ENCODE peak calls at places on chromosomes 5 and 9, in six cellular contexts. One of them, this sample, is unnamed.

GRCh38 chr9:27005491-27005890 is at the start of gene LRRC19:
- DNase-seq in H1: no peak
- DNase-seq in GM12878: no peak
- DNase-seq in K562: no peak
- DNase-seq in HepG2: no peak
- DNase-seq in WTC11: no peak
- DNase-seq in this sample: no peak

GRCh38 chr9:133775951-133776905 is 38.1 kb upstream of the SARDH start:
- DNase-seq in H1: no peak
- DNase-seq in GM12878: no peak
- DNase-seq in K562: no peak
- DNase-seq in HepG2: no peak
- DNase-seq in WTC11: no peak
- DNase-seq in this sample: no peak

GRCh38 chr5:124906339-124907097 is 160.1 kb upstream of the ZNF608 start:
- DNase-seq in H1: no peak
- DNase-seq in GM12878: no peak
- DNase-seq in K562: no peak
- DNase-seq in HepG2: peak
- DNase-seq in WTC11: peak
- DNase-seq in this sample: no peak

GRCh38 chr9:109811876-109812275 is 31.9 kb downstream of the PALM2AKAP2 start:
- DNase-seq in H1: no peak
- DNase-seq in GM12878: no peak
- DNase-seq in K562: no peak
- DNase-seq in HepG2: no peak
- DNase-seq in WTC11: no peak
- DNase-seq in this sample: no peak

GRCh38 chr5:109195667-109196066 is 214.1 kb downstream of the PJA2 start:
- DNase-seq in H1: no peak
- DNase-seq in GM12878: no peak
- DNase-seq in K562: no peak
- DNase-seq in HepG2: no peak
- DNase-seq in WTC11: no peak
- DNase-seq in this sample: no peak

GRCh38 chr9:88932766-88933165 is 58.5 kb upstream of the S1PR3 start:
- DNase-seq in H1: peak
- DNase-seq in GM12878: no peak
- DNase-seq in K562: peak
- DNase-seq in HepG2: no peak
- DNase-seq in WTC11: peak
- DNase-seq in this sample: no peak

GRCh38 chr9:27353405-27354229 is 56.7 kb upstream of the EQTN start:
- DNase-seq in H1: peak
- DNase-seq in GM12878: peak
- DNase-seq in K562: no peak
- DNase-seq in HepG2: no peak
- DNase-seq in WTC11: no peak
- DNase-seq in this sample: no peak

GRCh38 chr5:149837680-149838269 is 106.8 kb downstream of the PDE6A start:
- DNase-seq in H1: peak
- DNase-seq in GM12878: no peak
- DNase-seq in K562: peak
- DNase-seq in HepG2: peak
- DNase-seq in WTC11: peak
- DNase-seq in this sample: peak

GRCh38 chr9:3980771-3981170 is 319.1 kb downstream of the GLIS3 start:
- DNase-seq in H1: no peak
- DNase-seq in GM12878: no peak
- DNase-seq in K562: no peak
- DNase-seq in HepG2: no peak
- DNase-seq in WTC11: no peak
- DNase-seq in this sample: no peak

GRCh38 chr9:26296910-26297309 is 595.7 kb downstream of the CAAP1 start:
- DNase-seq in H1: no peak
- DNase-seq in GM12878: no peak
- DNase-seq in K562: no peak
- DNase-seq in HepG2: no peak
- DNase-seq in WTC11: no peak
- DNase-seq in this sample: no peak

GRCh38 chr5:147855774-147856069 is 22.8 kb upstream of the SCGB3A2 start:
- DNase-seq in H1: no peak
- DNase-seq in GM12878: no peak
- DNase-seq in K562: no peak
- DNase-seq in HepG2: no peak
- DNase-seq in WTC11: no peak
- DNase-seq in this sample: no peak

GRCh38 chr9:95435074-95435728 is 81.6 kb downstream of the PTCH1 start:
- DNase-seq in H1: no peak
- DNase-seq in GM12878: no peak
- DNase-seq in K562: peak
- DNase-seq in HepG2: no peak
- DNase-seq in WTC11: no peak
- DNase-seq in this sample: no peak

GRCh38 chr5:15105799-15106393 is 234.3 kb upstream of the ANKH start:
- DNase-seq in H1: peak
- DNase-seq in GM12878: no peak
- DNase-seq in K562: peak
- DNase-seq in HepG2: peak
- DNase-seq in WTC11: peak
- DNase-seq in this sample: peak

GRCh38 chr9:93480728-93481324 is 27.4 kb upstream of the FAM120AOS start:
- DNase-seq in H1: no peak
- DNase-seq in GM12878: no peak
- DNase-seq in K562: no peak
- DNase-seq in HepG2: no peak
- DNase-seq in WTC11: no peak
- DNase-seq in this sample: no peak

GRCh38 chr9:93477397-93477796 is 24.0 kb upstream of the FAM120AOS start:
- DNase-seq in H1: no peak
- DNase-seq in GM12878: no peak
- DNase-seq in K562: no peak
- DNase-seq in HepG2: no peak
- DNase-seq in WTC11: no peak
- DNase-seq in this sample: no peak

GRCh38 chr9:93476924-93477323 is 23.5 kb upstream of the FAM120AOS start:
- DNase-seq in H1: no peak
- DNase-seq in GM12878: no peak
- DNase-seq in K562: no peak
- DNase-seq in HepG2: no peak
- DNase-seq in WTC11: no peak
- DNase-seq in this sample: no peak

GRCh38 chr9:93480262-93480661 is 26.9 kb upstream of the FAM120AOS start:
- DNase-seq in H1: no peak
- DNase-seq in GM12878: no peak
- DNase-seq in K562: no peak
- DNase-seq in HepG2: no peak
- DNase-seq in WTC11: no peak
- DNase-seq in this sample: no peak

DNA sequence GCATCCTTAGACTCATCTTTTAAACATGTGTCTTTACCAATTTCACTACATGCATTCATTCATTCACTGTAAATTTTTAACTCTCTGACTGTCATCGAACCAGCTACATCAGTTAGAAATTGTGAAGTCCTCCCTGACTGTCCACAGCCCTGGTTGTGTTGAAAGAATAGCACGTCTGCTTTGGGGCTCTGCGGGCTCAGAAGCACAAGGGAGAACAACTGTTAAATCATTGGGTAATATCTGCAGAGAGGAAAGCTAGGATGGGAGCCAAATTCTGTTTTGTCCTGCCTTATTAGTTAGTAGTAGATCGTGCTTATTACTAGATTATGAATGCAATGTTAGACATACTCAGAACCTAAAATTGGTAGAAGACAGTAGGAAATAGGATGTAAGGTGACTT is 26.3 kb upstream of the FAM120AOS start:
- DNase-seq in H1: no peak
- DNase-seq in GM12878: no peak
- DNase-seq in K562: no peak
- DNase-seq in HepG2: no peak
- DNase-seq in WTC11: no peak
- DNase-seq in this sample: no peak
- TF ChIP-seq ATF3 in H1: no peak
- TF ChIP-seq ATF3 in GM12878: no peak
- TF ChIP-seq ATF3 in K562: no peak
- TF ChIP-seq ATF3 in HepG2: no peak
- TF ChIP-seq ATF3 in WTC11: no peak
- TF ChIP-seq ATF3 in this sample: no peak

GRCh38 chr5:72233835-72234234 is 86.2 kb downstream of the MRPS27 start:
- DNase-seq in H1: no peak
- DNase-seq in GM12878: no peak
- DNase-seq in K562: no peak
- DNase-seq in HepG2: no peak
- DNase-seq in WTC11: no peak
- DNase-seq in this sample: no peak

GRCh38 chr5:72234898-72235297 is 85.1 kb downstream of the MRPS27 start:
- DNase-seq in H1: no peak
- DNase-seq in GM12878: no peak
- DNase-seq in K562: no peak
- DNase-seq in HepG2: no peak
- DNase-seq in WTC11: no peak
- DNase-seq in this sample: peak

GRCh38 chr5:72237415-72237814 is 82.6 kb downstream of the MRPS27 start:
- DNase-seq in H1: no peak
- DNase-seq in GM12878: no peak
- DNase-seq in K562: peak
- DNase-seq in HepG2: no peak
- DNase-seq in WTC11: no peak
- DNase-seq in this sample: no peak

GRCh38 chr5:72234265-72234700 is 85.8 kb downstream of the MRPS27 start:
- DNase-seq in H1: no peak
- DNase-seq in GM12878: peak
- DNase-seq in K562: peak
- DNase-seq in HepG2: no peak
- DNase-seq in WTC11: no peak
- DNase-seq in this sample: no peak

DNA sequence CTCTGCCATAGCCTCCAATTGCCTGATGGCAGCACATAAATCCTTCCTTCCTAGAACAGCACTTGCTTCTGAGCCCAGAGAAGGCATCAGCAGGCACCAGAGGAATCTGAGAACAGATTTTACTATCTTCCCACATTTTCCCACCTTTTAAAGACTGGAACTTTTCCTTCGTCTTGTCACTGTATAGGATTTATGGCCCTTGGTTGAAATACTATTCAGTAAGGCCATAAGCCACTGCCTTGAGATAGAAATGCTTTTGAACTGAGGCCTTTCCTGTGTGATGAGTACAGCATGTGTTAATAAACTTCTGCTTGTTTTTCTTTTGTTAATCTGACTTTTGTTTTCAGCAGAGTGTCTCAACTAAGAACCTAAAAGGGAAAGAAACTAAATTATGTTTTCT is 84.3 kb downstream of the MRPS27 start:
- DNase-seq in H1: no peak
- DNase-seq in GM12878: no peak
- DNase-seq in K562: no peak
- DNase-seq in HepG2: no peak
- DNase-seq in WTC11: no peak
- DNase-seq in this sample: no peak
- TF ChIP-seq ATF3 in H1: no peak
- TF ChIP-seq ATF3 in GM12878: no peak
- TF ChIP-seq ATF3 in K562: no peak
- TF ChIP-seq ATF3 in HepG2: no peak
- TF ChIP-seq ATF3 in WTC11: no peak
- TF ChIP-seq ATF3 in this sample: no peak

GRCh38 chr5:69275563-69275962 is 40.9 kb downstream of the CDK7 start:
- DNase-seq in H1: no peak
- DNase-seq in GM12878: no peak
- DNase-seq in K562: no peak
- DNase-seq in HepG2: no peak
- DNase-seq in WTC11: no peak
- DNase-seq in this sample: no peak

GRCh38 chr5:69270827-69271226 is 36.1 kb downstream of the CDK7 start:
- DNase-seq in H1: no peak
- DNase-seq in GM12878: no peak
- DNase-seq in K562: no peak
- DNase-seq in HepG2: no peak
- DNase-seq in WTC11: no peak
- DNase-seq in this sample: no peak

GRCh38 chr5:69268899-69269298 is 34.2 kb downstream of the CDK7 start:
- DNase-seq in H1: no peak
- DNase-seq in GM12878: no peak
- DNase-seq in K562: no peak
- DNase-seq in HepG2: no peak
- DNase-seq in WTC11: no peak
- DNase-seq in this sample: no peak

GRCh38 chr5:69276422-69277174 is 41.9 kb downstream of the CDK7 start:
- DNase-seq in H1: no peak
- DNase-seq in GM12878: no peak
- DNase-seq in K562: no peak
- DNase-seq in HepG2: peak
- DNase-seq in WTC11: no peak
- DNase-seq in this sample: no peak

DNA sequence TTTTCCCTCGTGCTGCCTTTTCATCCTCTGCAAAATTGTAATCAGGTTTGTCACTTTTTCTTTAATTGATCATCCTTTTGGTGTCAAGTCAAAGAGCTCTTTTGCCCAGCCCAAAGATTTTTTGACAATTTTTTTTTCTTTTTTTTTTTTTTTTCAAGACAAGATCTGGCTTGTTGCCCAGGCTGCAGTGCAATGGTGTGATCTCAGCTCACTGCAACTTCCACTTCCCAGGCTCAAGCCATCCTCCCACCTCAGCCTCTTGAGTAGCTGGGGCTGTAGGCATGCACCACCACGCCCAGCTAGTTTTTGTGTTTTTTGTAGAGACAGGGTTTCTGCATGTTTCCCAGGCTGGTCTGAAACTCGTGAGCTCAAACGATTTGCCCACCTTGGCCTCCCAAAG is 36.7 kb downstream of the CDK7 start:
- DNase-seq in H1: no peak
- DNase-seq in GM12878: no peak
- DNase-seq in K562: peak
- DNase-seq in HepG2: no peak
- DNase-seq in WTC11: no peak
- DNase-seq in this sample: no peak
- TF ChIP-seq ATF3 in H1: no peak
- TF ChIP-seq ATF3 in GM12878: no peak
- TF ChIP-seq ATF3 in K562: no peak
- TF ChIP-seq ATF3 in HepG2: no peak
- TF ChIP-seq ATF3 in WTC11: no peak
- TF ChIP-seq ATF3 in this sample: no peak

DNA sequence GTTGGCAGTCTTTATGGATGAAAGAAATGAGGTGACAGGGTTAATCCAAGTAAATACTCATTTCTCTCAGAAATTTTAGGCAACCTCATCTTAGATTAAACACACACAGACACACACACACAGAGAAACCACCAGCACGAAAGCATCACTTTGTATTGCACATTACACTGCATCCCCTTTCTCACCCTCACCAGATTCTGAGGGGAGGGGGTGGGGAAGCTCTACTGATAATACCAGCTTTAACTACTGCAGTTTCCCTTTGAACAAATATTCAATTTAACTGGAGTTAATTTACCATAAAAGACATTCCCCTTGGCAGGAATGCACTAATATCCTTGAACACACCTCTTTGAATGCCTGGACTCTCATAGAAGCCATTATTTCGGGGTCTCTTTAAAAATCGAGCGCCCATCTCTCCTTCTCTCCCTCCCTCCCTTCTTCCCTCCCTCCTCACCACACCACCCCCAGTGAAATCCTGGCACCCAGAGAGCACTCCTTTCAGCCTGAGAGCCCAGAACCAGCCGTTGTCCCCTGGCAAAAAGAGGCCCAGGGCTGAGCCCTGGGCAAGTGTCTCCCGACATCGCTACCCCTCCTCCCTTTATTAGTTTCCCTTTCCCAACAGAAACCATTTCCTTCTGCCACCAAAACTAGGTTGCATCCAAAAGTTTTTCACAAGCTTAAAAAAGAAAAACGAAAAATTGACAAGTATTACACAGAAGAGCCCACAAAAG is 2.8 kb upstream of the NFIB start:
- DNase-seq in H1: no peak
- DNase-seq in GM12878: no peak
- DNase-seq in K562: no peak
- DNase-seq in HepG2: no peak
- DNase-seq in WTC11: peak
- DNase-seq in this sample: no peak
- TF ChIP-seq ATF3 in H1: no peak
- TF ChIP-seq ATF3 in GM12878: no peak
- TF ChIP-seq ATF3 in K562: no peak
- TF ChIP-seq ATF3 in HepG2: no peak
- TF ChIP-seq ATF3 in WTC11: no peak
- TF ChIP-seq ATF3 in this sample: no peak

This sample was measured in HCT116.